ENCODE peak calls at places on chromosomes 7 and 10, in ten cellular contexts. K is H1, H is HepG2, N is GM12878, J is SK-N-SH, D is K562, P is sigmoid colon, M is upper lobe of left lung, B is suprapubic skin, T is transverse colon. Z is an unnamed sample.

GRCh38 chr10:123038782-123039631 is 30.2 kb downstream of the ACADSB start:
- DNase-seq in K (no peak), H (peak), N (no peak), J (no peak), D (no peak), P (no peak), M (peak), B (no peak), T (no peak), Z (peak)

GRCh38 chr7:110889363-110889762 is 201.6 kb upstream of the LRRN3 start:
- DNase-seq in K (no peak), H (no peak), N (no peak), J (no peak), D (no peak), P (no peak), M (no peak), B (no peak), T (no peak), Z (no peak)

GRCh38 chr10:18312385-18313145 is 172.3 kb downstream of the CACNB2 start:
- DNase-seq in K (no peak), H (peak), N (no peak), J (peak), D (peak), P (no peak), M (no peak), B (no peak), T (no peak), Z (no peak)

GRCh38 chr10:98045785-98046389 is 15.5 kb upstream of the CRTAC1 start:
- DNase-seq in K (peak), H (peak), N (no peak), J (peak), D (peak), P (peak), M (peak), B (no peak), T (peak), Z (peak)

GRCh38 chr7:131223151-131223550 is 104.5 kb upstream of the MKLN1 start:
- DNase-seq in K (no peak), H (no peak), N (no peak), J (no peak), D (no peak), P (no peak), M (no peak), B (no peak), T (no peak), Z (no peak)

GRCh38 chr10:100106865-100107264 is 25.2 kb upstream of the CPN1 start:
- DNase-seq in K (no peak), H (no peak), N (no peak), J (no peak), D (no peak), P (no peak), M (no peak), B (no peak), T (no peak), Z (no peak)

GRCh38 chr7:31785081-31785480 is 98.1 kb downstream of the PPP1R17 start:
- DNase-seq in K (no peak), H (no peak), N (no peak), J (no peak), D (no peak), P (no peak), M (no peak), B (no peak), T (no peak), Z (no peak)

GRCh38 chr7:74343281-74344127 is 54.3 kb downstream of the CLIP2 start:
- DNase-seq in K (no peak), H (no peak), N (no peak), J (no peak), D (peak), P (no peak), M (no peak), B (no peak), T (no peak), Z (no peak)

GRCh38 chr10:77571490-77571889 is 66.1 kb downstream of the KCNMA1 start:
- DNase-seq in K (no peak), H (no peak), N (no peak), J (no peak), D (no peak), P (peak), M (no peak), B (no peak), T (peak), Z (peak)

GRCh38 chr10:118698421-118698820 is 56.3 kb downstream of the CACUL1 start:
- DNase-seq in K (no peak), H (peak), N (peak), J (peak), D (peak), P (no peak), M (no peak), B (no peak), T (peak), Z (peak)

GRCh38 chr10:119509909-119510451 is 32.5 kb downstream of the RGS10 start:
- DNase-seq in K (no peak), H (no peak), N (no peak), J (peak), D (no peak), P (peak), M (no peak), B (no peak), T (peak), Z (peak)

GRCh38 chr10:7817576-7817975 is 729 bp upstream of the TAF3 start:
- DNase-seq in K (no peak), H (no peak), N (no peak), J (no peak), D (no peak), P (no peak), M (no peak), B (no peak), T (no peak), Z (no peak)

GRCh38 chr10:52551036-52551435 is 221.5 kb downstream of the MBL2 start:
- DNase-seq in K (no peak), H (no peak), N (no peak), J (no peak), D (no peak), P (no peak), M (no peak), B (no peak), T (no peak), Z (no peak)

GRCh38 chr7:55274156-55274555 is 91.0 kb upstream of the LANCL2 start:
- DNase-seq in K (no peak), H (no peak), N (no peak), J (no peak), D (no peak), P (no peak), M (no peak), B (no peak), T (no peak), Z (no peak)

DNA sequence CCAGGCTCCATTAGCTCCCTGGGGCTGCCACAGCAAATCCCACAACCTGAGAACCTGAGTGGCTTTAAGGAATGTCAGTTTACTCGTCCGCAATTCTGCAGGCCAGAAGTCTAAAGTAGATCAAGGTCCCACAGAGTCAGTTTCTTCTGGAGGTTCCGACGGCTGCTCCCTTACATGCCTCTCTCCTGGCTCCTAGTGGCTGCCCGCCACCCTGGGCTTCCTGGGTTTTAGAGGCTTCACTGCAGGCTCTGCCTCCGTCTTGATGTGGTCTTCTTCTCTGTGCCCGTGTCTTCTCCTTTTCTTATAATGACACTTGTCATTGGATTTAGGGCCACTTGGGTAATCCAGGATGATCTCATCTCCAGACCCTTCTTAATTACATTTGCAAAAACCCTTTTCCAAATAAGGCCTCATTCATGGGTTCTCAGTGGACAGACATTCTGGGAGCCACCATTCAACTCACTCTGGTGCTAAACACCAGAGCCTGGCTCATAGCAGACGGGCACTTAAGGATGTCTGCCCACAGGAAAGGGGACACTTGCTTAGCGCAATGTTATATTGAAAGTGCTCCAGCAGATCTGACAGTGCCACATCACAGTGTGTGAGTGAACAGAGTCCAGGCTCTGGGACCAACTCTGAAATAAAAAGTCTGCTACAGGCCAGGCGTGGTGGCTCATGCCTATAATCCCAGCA is 77.6 kb downstream of the VWC2 start:
- DNase-seq in K (no peak), H (no peak), N (no peak), J (no peak), D (no peak), P (no peak), M (no peak), B (no peak), T (no peak), Z (no peak)
- TF ChIP-seq CTCF in K (peak), H (peak), N (no peak), J (peak), D (no peak), P (no peak), M (no peak), B (no peak), T (no peak), Z (no peak)

GRCh38 chr10:50510517-50511473 is 113.0 kb downstream of the SGMS1 start:
- DNase-seq in K (no peak), H (no peak), N (no peak), J (no peak), D (no peak), P (no peak), M (no peak), B (no peak), T (no peak), Z (no peak)
- TF ChIP-seq EP300 in K (no peak), H (no peak), N (no peak), J (no peak), D (no peak), P (no peak), M (no peak), B (no peak), T (no peak), Z (no peak)

GRCh38 chr7:20113423-20114027 is 103.7 kb downstream of the MACC1 start:
- DNase-seq in K (no peak), H (no peak), N (peak), J (no peak), D (no peak), P (no peak), M (no peak), B (no peak), T (no peak), Z (no peak)
- TF ChIP-seq POLR2AphosphoS5 in K (no peak), H (no peak), N (no peak), J (no peak), D (no peak), P (no peak), M (no peak), B (no peak), T (no peak), Z (no peak)

GRCh38 chr7:120732256-120732655 is 125.7 kb downstream of the TSPAN12 start:
- DNase-seq in K (no peak), H (no peak), N (no peak), J (no peak), D (no peak), P (no peak), M (no peak), B (no peak), T (no peak), Z (no peak)

GRCh38 chr7:120731276-120731675 is 126.7 kb downstream of the TSPAN12 start:
- DNase-seq in K (no peak), H (no peak), N (no peak), J (no peak), D (no peak), P (no peak), M (no peak), B (no peak), T (no peak), Z (no peak)

GRCh38 chr7:120733835-120734234 is 124.1 kb downstream of the TSPAN12 start:
- DNase-seq in K (no peak), H (no peak), N (no peak), J (no peak), D (no peak), P (no peak), M (no peak), B (no peak), T (no peak), Z (no peak)

GRCh38 chr7:120735791-120736190 is 122.2 kb downstream of the TSPAN12 start:
- DNase-seq in K (no peak), H (no peak), N (no peak), J (no peak), D (no peak), P (no peak), M (no peak), B (no peak), T (no peak), Z (no peak)

GRCh38 chr7:120733143-120733542 is 124.8 kb downstream of the TSPAN12 start:
- DNase-seq in K (no peak), H (no peak), N (no peak), J (no peak), D (no peak), P (no peak), M (no peak), B (no peak), T (no peak), Z (no peak)
- TF ChIP-seq CTCF in K (no peak), H (no peak), N (no peak), J (peak), D (no peak), P (no peak), M (no peak), B (no peak), T (no peak), Z (no peak)

DNA sequence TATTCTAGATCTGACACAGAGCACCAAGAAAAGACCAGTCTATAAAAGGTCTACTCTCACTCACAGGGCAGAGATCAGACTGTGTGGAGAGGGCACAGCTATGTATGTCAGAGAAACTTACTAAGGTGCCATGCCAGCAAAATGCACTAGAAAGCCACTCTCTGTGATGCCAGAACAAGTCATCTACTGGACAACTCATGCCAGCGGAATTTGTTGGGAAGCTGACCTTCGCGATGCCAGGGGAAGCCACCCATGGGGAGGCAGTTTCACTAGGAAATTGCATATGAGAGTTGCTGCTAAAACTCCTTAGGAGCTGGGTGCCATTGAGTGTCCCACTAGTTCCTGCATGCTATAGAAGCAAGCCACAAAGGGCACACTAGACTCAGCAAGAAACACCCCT is 58.5 kb downstream of the MICU1 start:
- DNase-seq in K (no peak), H (no peak), N (no peak), J (no peak), D (no peak), P (no peak), M (peak), B (no peak), T (no peak), Z (no peak)
- TF ChIP-seq EP300 in K (no peak), H (no peak), N (no peak), J (no peak), D (no peak), P (no peak), M (no peak), B (no peak), T (no peak), Z (no peak)

DNA sequence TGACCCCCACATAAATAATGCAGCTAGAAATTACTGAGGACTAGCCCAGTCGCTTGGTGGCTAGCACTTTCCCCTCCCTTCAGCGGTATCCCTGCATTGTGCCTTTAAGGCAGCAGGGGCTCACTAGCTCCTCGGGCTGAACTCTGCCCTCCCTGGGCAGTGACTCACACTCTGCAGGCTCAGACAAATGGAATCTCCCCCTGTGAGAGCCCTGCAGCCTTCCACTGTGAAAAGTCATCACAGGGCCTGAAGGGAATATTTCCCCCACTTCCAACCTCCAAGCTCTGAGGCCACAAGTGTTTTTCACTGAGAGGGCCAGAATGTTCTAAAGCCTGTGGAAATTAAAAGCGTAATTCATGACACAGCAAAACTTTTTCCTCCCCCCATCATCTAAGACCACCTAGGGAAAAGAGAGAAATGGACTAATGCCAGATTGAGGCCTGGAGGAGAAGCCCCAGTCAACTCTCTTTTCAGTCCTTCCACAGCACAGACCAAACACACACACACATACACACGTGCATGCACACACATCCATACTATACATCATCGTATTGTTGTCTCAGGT is 93.6 kb upstream of the COL1A2 start:
- DNase-seq in K (peak), H (peak), N (no peak), J (peak), D (peak), P (peak), M (peak), B (peak), T (peak), Z (peak)
- TF ChIP-seq POLR2AphosphoS5 in K (no peak), H (no peak), N (no peak), J (peak), D (no peak), P (peak), M (peak), B (peak), T (peak), Z (peak)

DNA sequence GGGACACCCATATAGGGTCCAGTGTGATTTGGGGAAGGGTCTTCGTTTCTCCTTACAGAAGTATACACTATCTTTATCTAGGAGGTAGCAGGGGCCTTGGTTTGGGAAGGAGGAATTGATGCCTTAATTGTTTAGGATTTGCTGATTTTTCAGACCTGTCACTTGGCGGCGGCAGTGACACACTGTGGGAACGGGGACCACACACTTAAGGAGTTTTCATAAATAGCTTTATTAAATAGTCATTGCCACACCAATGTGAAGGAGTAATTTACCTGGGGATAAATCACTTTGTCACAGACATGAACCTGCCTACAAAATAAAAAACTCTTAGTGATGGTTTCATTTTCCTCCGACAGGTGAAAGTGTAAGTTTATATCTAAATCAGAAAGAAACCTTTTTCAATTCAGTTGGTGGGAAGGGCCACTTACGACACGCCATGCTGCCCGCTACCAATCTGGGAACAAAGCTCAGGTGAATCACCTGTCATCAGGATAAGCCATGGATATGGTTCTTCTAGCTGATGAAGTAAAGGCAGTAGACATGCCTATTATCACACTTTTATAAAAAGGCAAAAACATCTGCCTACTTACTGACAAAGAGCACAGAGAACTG is 12.3 kb upstream of the ENO4 start:
- DNase-seq in K (no peak), H (no peak), N (no peak), J (no peak), D (peak), P (no peak), M (no peak), B (no peak), T (no peak), Z (no peak)
- TF ChIP-seq CTCF in K (peak), H (peak), N (peak), J (peak), D (peak), P (no peak), M (no peak), B (no peak), T (no peak), Z (no peak)

GRCh38 chr10:21925851-21926250 is 77.7 kb downstream of the DNAJC1 start:
- DNase-seq in K (no peak), H (no peak), N (no peak), J (no peak), D (no peak), P (no peak), M (no peak), B (no peak), T (no peak), Z (no peak)

GRCh38 chr10:21926949-21927348 is 76.6 kb downstream of the DNAJC1 start:
- DNase-seq in K (no peak), H (peak), N (no peak), J (no peak), D (peak), P (no peak), M (peak), B (no peak), T (no peak), Z (no peak)

GRCh38 chr10:21929070-21929469 is 74.5 kb downstream of the DNAJC1 start:
- DNase-seq in K (no peak), H (no peak), N (no peak), J (no peak), D (peak), P (no peak), M (no peak), B (no peak), T (no peak), Z (no peak)

GRCh38 chr10:21926358-21926890 is 77.1 kb downstream of the DNAJC1 start:
- DNase-seq in K (no peak), H (no peak), N (no peak), J (no peak), D (no peak), P (no peak), M (no peak), B (no peak), T (no peak), Z (no peak)

DNA sequence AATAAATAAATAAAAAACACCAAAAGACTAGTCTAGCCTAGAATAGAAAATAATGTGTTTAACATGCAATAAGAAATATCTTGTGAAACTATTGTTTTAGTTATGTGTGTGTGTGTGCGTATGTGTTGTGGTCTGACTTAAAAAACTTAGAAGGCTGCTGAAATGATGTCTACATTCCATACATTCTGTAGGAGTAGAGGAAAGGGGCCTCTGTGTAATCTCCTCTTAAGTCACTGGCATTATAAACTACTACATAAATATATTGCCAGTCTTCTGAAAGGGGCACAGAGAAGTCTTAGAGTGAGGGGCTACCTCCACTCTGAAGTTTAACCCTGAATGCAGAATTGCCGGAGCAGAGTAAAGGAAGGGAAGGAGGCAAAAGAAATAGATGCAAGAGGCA is 75.9 kb downstream of the DNAJC1 start:
- DNase-seq in K (no peak), H (no peak), N (no peak), J (no peak), D (no peak), P (no peak), M (no peak), B (no peak), T (no peak), Z (no peak)
- TF ChIP-seq EP300 in K (no peak), H (no peak), N (no peak), J (no peak), D (no peak), P (no peak), M (no peak), B (no peak), T (no peak), Z (no peak)

GRCh38 chr10:95266674-95267095 is 24.1 kb downstream of the PDLIM1 start:
- DNase-seq in K (no peak), H (peak), N (no peak), J (peak), D (peak), P (no peak), M (no peak), B (no peak), T (no peak), Z (no peak)

GRCh38 chr10:95267261-95267660 is 23.5 kb downstream of the PDLIM1 start:
- DNase-seq in K (no peak), H (no peak), N (no peak), J (no peak), D (no peak), P (no peak), M (no peak), B (no peak), T (no peak), Z (no peak)

GRCh38 chr10:95264227-95265051 is 26.4 kb downstream of the PDLIM1 start:
- DNase-seq in K (peak), H (no peak), N (no peak), J (no peak), D (no peak), P (no peak), M (no peak), B (no peak), T (no peak), Z (no peak)

GRCh38 chr10:95265572-95265971 is 25.2 kb downstream of the PDLIM1 start:
- DNase-seq in K (no peak), H (no peak), N (no peak), J (no peak), D (no peak), P (no peak), M (no peak), B (no peak), T (no peak), Z (no peak)

DNA sequence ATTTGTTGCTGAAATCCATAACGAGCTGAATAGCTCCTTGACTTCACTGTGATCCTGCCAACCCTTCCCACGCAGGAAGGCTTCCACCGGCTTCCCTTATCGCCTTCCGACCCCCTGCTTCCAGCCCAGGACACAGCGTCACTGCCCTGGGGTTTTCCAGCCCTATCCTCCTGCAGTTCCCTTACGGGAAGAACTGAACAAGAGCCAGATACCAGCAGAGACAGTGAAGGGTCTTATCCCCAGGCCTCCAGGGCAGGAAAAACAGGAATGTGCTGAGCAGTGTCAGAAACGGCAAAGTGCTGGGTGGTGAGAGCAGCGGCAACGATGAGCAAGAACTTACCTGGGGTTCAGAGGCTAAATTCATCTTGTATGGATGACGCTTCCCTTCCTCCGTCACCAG is 22.4 kb downstream of the PDLIM1 start:
- DNase-seq in K (no peak), H (no peak), N (no peak), J (peak), D (no peak), P (no peak), M (peak), B (peak), T (no peak), Z (no peak)
- TF ChIP-seq POLR2AphosphoS5 in K (no peak), H (no peak), N (no peak), J (no peak), D (no peak), P (peak), M (peak), B (peak), T (no peak), Z (peak)